ENCODE peak calls at places on chromosomes 12 and 14, in five cellular contexts. One of them, this sample, is unnamed.

GRCh38 chr12:100720016-100720654 is 74.4 kb upstream of the ANO4 start:
- DNase-seq in GM12878: no peak
- DNase-seq in K562: no peak
- DNase-seq in PC-3: no peak
- DNase-seq in fibroblast of lung: no peak
- DNase-seq in this sample: no peak

GRCh38 chr12:87280893-87281292 is 748.3 kb downstream of the C12orf50 start:
- DNase-seq in GM12878: no peak
- DNase-seq in K562: no peak
- DNase-seq in PC-3: no peak
- DNase-seq in fibroblast of lung: no peak
- DNase-seq in this sample: no peak

GRCh38 chr12:85156569-85156968 is 120.4 kb downstream of the LRRIQ1 start:
- DNase-seq in GM12878: no peak
- DNase-seq in K562: no peak
- DNase-seq in PC-3: peak
- DNase-seq in fibroblast of lung: no peak
- DNase-seq in this sample: no peak

GRCh38 chr12:105205322-105206048 is 30.5 kb downstream of the APPL2 start:
- DNase-seq in GM12878: no peak
- DNase-seq in K562: no peak
- DNase-seq in PC-3: no peak
- DNase-seq in fibroblast of lung: no peak
- DNase-seq in this sample: no peak

GRCh38 chr12:10982244-10982643 is 4.5 kb downstream of the TAS2R50 start:
- DNase-seq in GM12878: peak
- DNase-seq in K562: no peak
- DNase-seq in PC-3: no peak
- DNase-seq in fibroblast of lung: no peak
- DNase-seq in this sample: no peak

GRCh38 chr14:85599939-85600338 is 70.0 kb downstream of the FLRT2 start:
- DNase-seq in GM12878: no peak
- DNase-seq in K562: no peak
- DNase-seq in PC-3: no peak
- DNase-seq in fibroblast of lung: no peak
- DNase-seq in this sample: no peak

GRCh38 chr12:47758834-47759690 is at the start of gene RAPGEF3:
- DNase-seq in GM12878: no peak
- DNase-seq in K562: peak
- DNase-seq in PC-3: peak
- DNase-seq in fibroblast of lung: peak
- DNase-seq in this sample: no peak

GRCh38 chr12:64061868-64062375 is 160.2 kb downstream of the KICS2 start:
- DNase-seq in GM12878: no peak
- DNase-seq in K562: no peak
- DNase-seq in PC-3: no peak
- DNase-seq in fibroblast of lung: no peak
- DNase-seq in this sample: no peak

GRCh38 chr14:105275267-105275946 is 25.4 kb downstream of the BRF1 start:
- DNase-seq in GM12878: no peak
- DNase-seq in K562: no peak
- DNase-seq in PC-3: no peak
- DNase-seq in fibroblast of lung: peak
- DNase-seq in this sample: no peak

GRCh38 chr14:56608682-56609081 is 29.1 kb downstream of the TMEM260 start:
- DNase-seq in GM12878: no peak
- DNase-seq in K562: no peak
- DNase-seq in PC-3: no peak
- DNase-seq in fibroblast of lung: peak
- DNase-seq in this sample: no peak

GRCh38 chr12:286531-287300 is 24.1 kb upstream of the SLC6A13 start:
- DNase-seq in GM12878: no peak
- DNase-seq in K562: no peak
- DNase-seq in PC-3: no peak
- DNase-seq in fibroblast of lung: no peak
- DNase-seq in this sample: no peak

GRCh38 chr12:125218952-125219351 is 153.7 kb downstream of the AACS start:
- DNase-seq in GM12878: no peak
- DNase-seq in K562: no peak
- DNase-seq in PC-3: no peak
- DNase-seq in fibroblast of lung: no peak
- DNase-seq in this sample: no peak

GRCh38 chr12:79020106-79020505 is 155.5 kb downstream of the SYT1 start:
- DNase-seq in GM12878: no peak
- DNase-seq in K562: no peak
- DNase-seq in PC-3: peak
- DNase-seq in fibroblast of lung: peak
- DNase-seq in this sample: no peak

GRCh38 chr14:95516554-95517209 is at the start of gene SYNE3:
- DNase-seq in GM12878: no peak
- DNase-seq in K562: peak
- DNase-seq in PC-3: peak
- DNase-seq in fibroblast of lung: no peak
- DNase-seq in this sample: no peak

GRCh38 chr12:99959549-99960170 is 25.1 kb downstream of the ANKS1B start:
- DNase-seq in GM12878: no peak
- DNase-seq in K562: no peak
- DNase-seq in PC-3: peak
- DNase-seq in fibroblast of lung: peak
- DNase-seq in this sample: no peak

GRCh38 chr12:26787125-26787495 is 45.9 kb downstream of the ITPR2 start:
- DNase-seq in GM12878: no peak
- DNase-seq in K562: no peak
- DNase-seq in PC-3: peak
- DNase-seq in fibroblast of lung: peak
- DNase-seq in this sample: no peak

GRCh38 chr12:28191018-28191595 is 851 bp downstream of the CCDC91 start:
- DNase-seq in GM12878: no peak
- DNase-seq in K562: peak
- DNase-seq in PC-3: peak
- DNase-seq in fibroblast of lung: no peak
- DNase-seq in this sample: no peak

GRCh38 chr12:22282283-22282682 is 52.2 kb downstream of the ST8SIA1 start:
- DNase-seq in GM12878: no peak
- DNase-seq in K562: no peak
- DNase-seq in PC-3: peak
- DNase-seq in fibroblast of lung: peak
- DNase-seq in this sample: peak

GRCh38 chr12:51846911-51847829 is 1.3 kb downstream of the FIGNL2 start:
- DNase-seq in GM12878: no peak
- DNase-seq in K562: no peak
- DNase-seq in PC-3: no peak
- DNase-seq in fibroblast of lung: no peak
- DNase-seq in this sample: no peak

GRCh38 chr12:125187780-125188741 is 122.8 kb downstream of the AACS start:
- DNase-seq in GM12878: no peak
- DNase-seq in K562: no peak
- DNase-seq in PC-3: peak
- DNase-seq in fibroblast of lung: no peak
- DNase-seq in this sample: no peak

GRCh38 chr14:103696466-103697071 is 18.7 kb downstream of the XRCC3 start:
- DNase-seq in GM12878: no peak
- DNase-seq in K562: no peak
- DNase-seq in PC-3: no peak
- DNase-seq in fibroblast of lung: peak
- DNase-seq in this sample: no peak

GRCh38 chr12:19421503-19422282 is 17.6 kb upstream of the AEBP2 start:
- DNase-seq in GM12878: no peak
- DNase-seq in K562: no peak
- DNase-seq in PC-3: no peak
- DNase-seq in fibroblast of lung: no peak
- DNase-seq in this sample: no peak

GRCh38 chr12:6229823-6230222 is 29.6 kb downstream of the CD9 start:
- DNase-seq in GM12878: no peak
- DNase-seq in K562: no peak
- DNase-seq in PC-3: peak
- DNase-seq in fibroblast of lung: peak
- DNase-seq in this sample: no peak

GRCh38 chr12:23719493-23719892 is 230.0 kb downstream of the SOX5 start:
- DNase-seq in GM12878: no peak
- DNase-seq in K562: no peak
- DNase-seq in PC-3: no peak
- DNase-seq in fibroblast of lung: no peak
- DNase-seq in this sample: no peak

GRCh38 chr12:57243521-57244305 is 7.3 kb downstream of the STAC3 start:
- DNase-seq in GM12878: no peak
- DNase-seq in K562: peak
- DNase-seq in PC-3: peak
- DNase-seq in fibroblast of lung: peak
- DNase-seq in this sample: no peak

GRCh38 chr12:85425926-85426325 is 145.9 kb downstream of the ALX1 start:
- DNase-seq in GM12878: no peak
- DNase-seq in K562: no peak
- DNase-seq in PC-3: no peak
- DNase-seq in fibroblast of lung: no peak
- DNase-seq in this sample: no peak

GRCh38 chr14:93160353-93160801 is 24.3 kb downstream of the MOAP1 start:
- DNase-seq in GM12878: no peak
- DNase-seq in K562: peak
- DNase-seq in PC-3: peak
- DNase-seq in fibroblast of lung: no peak
- DNase-seq in this sample: no peak
- TF ChIP-seq CTCF in GM12878: peak
- TF ChIP-seq CTCF in K562: peak
- TF ChIP-seq CTCF in PC-3: peak
- TF ChIP-seq CTCF in fibroblast of lung: peak
- TF ChIP-seq CTCF in this sample: peak

GRCh38 chr14:74241611-74242005 is 2.4 kb downstream of the VSX2 start:
- DNase-seq in GM12878: no peak
- DNase-seq in K562: no peak
- DNase-seq in PC-3: no peak
- DNase-seq in fibroblast of lung: peak
- DNase-seq in this sample: no peak
- TF ChIP-seq EZH2 in GM12878: peak
- TF ChIP-seq EZH2 in K562: no peak
- TF ChIP-seq EZH2 in PC-3: no peak
- TF ChIP-seq EZH2 in fibroblast of lung: peak
- TF ChIP-seq EZH2 in this sample: peak

GRCh38 chr12:112305951-112306350 is 76.3 kb downstream of the HECTD4 start:
- DNase-seq in GM12878: no peak
- DNase-seq in K562: no peak
- DNase-seq in PC-3: no peak
- DNase-seq in fibroblast of lung: no peak
- DNase-seq in this sample: no peak

GRCh38 chr12:112307219-112308062 is 74.8 kb downstream of the HECTD4 start:
- DNase-seq in GM12878: no peak
- DNase-seq in K562: no peak
- DNase-seq in PC-3: no peak
- DNase-seq in fibroblast of lung: peak
- DNase-seq in this sample: no peak

GRCh38 chr12:112303799-112304198 is 78.4 kb downstream of the HECTD4 start:
- DNase-seq in GM12878: no peak
- DNase-seq in K562: no peak
- DNase-seq in PC-3: no peak
- DNase-seq in fibroblast of lung: no peak
- DNase-seq in this sample: no peak

GRCh38 chr12:112303004-112303403 is 79.2 kb downstream of the HECTD4 start:
- DNase-seq in GM12878: peak
- DNase-seq in K562: no peak
- DNase-seq in PC-3: peak
- DNase-seq in fibroblast of lung: peak
- DNase-seq in this sample: peak

DNA sequence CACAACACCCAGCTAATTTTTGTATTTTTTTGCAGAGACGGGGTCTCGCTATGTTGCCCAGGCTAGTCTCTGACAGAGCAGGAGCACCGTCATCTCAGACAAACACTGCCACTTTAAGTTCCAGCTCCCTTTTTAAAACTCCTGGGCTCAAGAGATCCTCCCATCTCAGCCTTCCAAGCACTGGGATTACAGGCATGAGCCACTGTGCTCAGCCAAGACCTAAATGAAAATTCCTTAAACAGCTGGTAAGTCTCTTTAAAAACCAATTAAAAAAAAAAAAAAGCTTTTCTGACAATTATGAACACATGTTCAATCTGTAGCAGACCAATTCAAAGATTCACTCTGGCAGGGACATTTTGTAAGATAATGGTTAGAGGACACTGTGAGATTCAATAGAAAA is 77.8 kb downstream of the HECTD4 start:
- DNase-seq in GM12878: no peak
- DNase-seq in K562: no peak
- DNase-seq in PC-3: no peak
- DNase-seq in fibroblast of lung: peak
- DNase-seq in this sample: no peak
- TF ChIP-seq CTCF in GM12878: no peak
- TF ChIP-seq CTCF in K562: no peak
- TF ChIP-seq CTCF in PC-3: no peak
- TF ChIP-seq CTCF in fibroblast of lung: no peak
- TF ChIP-seq CTCF in this sample: no peak

GRCh38 chr12:2960432-2960956 is 1.3 kb downstream of the TEAD4 start:
- DNase-seq in GM12878: no peak
- DNase-seq in K562: peak
- DNase-seq in PC-3: peak
- DNase-seq in fibroblast of lung: peak
- DNase-seq in this sample: no peak

GRCh38 chr12:2960996-2961616 is 1.9 kb downstream of the TEAD4 start:
- DNase-seq in GM12878: no peak
- DNase-seq in K562: no peak
- DNase-seq in PC-3: peak
- DNase-seq in fibroblast of lung: no peak
- DNase-seq in this sample: no peak

GRCh38 chr12:2959194-2959507 is at the start of gene TEAD4:
- DNase-seq in GM12878: no peak
- DNase-seq in K562: peak
- DNase-seq in PC-3: peak
- DNase-seq in fibroblast of lung: peak
- DNase-seq in this sample: no peak

GRCh38 chr12:2958432-2959193 is 584 bp upstream of the TEAD4 start:
- DNase-seq in GM12878: no peak
- DNase-seq in K562: peak
- DNase-seq in PC-3: peak
- DNase-seq in fibroblast of lung: peak
- DNase-seq in this sample: peak

DNA sequence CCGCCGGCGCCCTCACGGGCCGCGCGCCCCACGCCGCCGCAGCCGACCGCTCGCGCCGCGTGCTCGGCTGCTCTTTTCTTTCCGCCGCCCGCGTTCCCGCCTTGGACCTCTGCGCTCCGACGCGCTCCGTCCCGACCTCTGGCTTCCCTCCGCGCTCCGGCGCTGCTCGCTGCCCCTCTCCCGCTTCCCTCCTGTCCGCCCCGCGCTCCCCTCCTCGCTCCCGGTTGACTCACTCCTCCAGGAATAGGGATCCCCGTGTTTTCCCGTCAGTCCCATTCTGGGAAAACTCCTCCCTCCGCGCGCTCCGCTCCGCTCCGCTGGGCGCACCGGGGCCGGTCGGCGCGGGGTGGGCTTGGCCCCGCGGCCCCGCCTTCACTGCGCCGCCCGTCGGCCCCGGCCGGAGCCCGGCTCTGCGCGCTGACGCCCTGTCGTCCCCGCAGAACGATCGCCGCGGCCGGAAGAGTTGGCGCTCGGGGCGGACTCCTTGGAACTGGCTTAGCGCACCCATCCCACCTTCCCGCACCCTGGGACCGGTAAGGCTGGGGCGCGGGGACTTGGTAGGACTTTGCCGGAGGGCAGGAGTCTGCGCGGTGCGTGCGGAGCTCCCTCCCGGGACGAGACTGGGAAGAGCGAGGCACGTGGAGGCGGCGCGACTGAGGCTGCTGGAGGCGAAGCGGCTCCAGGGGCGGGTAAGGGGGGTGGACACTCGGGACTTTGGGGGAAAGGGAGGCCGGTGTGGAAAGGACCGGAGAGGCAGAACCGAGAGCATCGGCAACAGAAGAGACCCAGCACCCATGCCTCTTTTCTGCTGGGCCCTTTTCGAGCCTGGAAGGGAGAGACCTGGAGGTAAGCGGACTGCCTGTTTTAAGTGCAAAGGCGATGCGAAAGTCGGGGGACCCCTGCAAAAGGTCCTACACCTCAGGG is 573 bp downstream of the TEAD4 start:
- DNase-seq in GM12878: no peak
- DNase-seq in K562: peak
- DNase-seq in PC-3: peak
- DNase-seq in fibroblast of lung: peak
- DNase-seq in this sample: no peak
- TF ChIP-seq EZH2 in GM12878: no peak
- TF ChIP-seq EZH2 in K562: no peak
- TF ChIP-seq EZH2 in PC-3: no peak
- TF ChIP-seq EZH2 in fibroblast of lung: no peak
- TF ChIP-seq EZH2 in this sample: no peak

This sample was measured in keratinocyte.